ENCODE peak calls at places on chromosomes 12 and 14, in six cellular contexts. V is upper lobe of right lung, A is heart left ventricle, Y is lung, S is heart right ventricle, O is left lung. R is an unnamed sample. For H3K36me3 and H3K4me1, the result is how much of the 10 kb centered on the place peaks cover.

GRCh38 chr14:101885254-101885576 is 79.2 kb upstream of the DYNC1H1 start:
- ATAC-seq in S (peak), A (no peak), O (peak), V (no peak), Y (no peak), R (no peak)

GRCh38 chr14:100641274-100641860 is 54.1 kb upstream of the BEGAIN start:
- ATAC-seq in V (no peak), Y (no peak), S (no peak), O (no peak), A (no peak), R (no peak)

GRCh38 chr12:51926718-51927117 is 19.4 kb downstream of the ACVRL1 start:
- ATAC-seq in A (no peak), S (no peak), V (no peak), Y (no peak), O (peak), R (no peak)

GRCh38 chr12:58803893-58804292 is 116.4 kb downstream of the LRIG3 start:
- ATAC-seq in S (no peak), O (peak), V (no peak), Y (peak), A (no peak), R (peak)

GRCh38 chr14:94394594-94395305 is 6.3 kb upstream of the SERPINA1 start:
- ATAC-seq in A (no peak), O (peak), V (peak), S (peak), Y (peak), R (peak)

GRCh38 chr14:61780125-61780524 is 17.9 kb downstream of the SNAPC1 start:
- ATAC-seq in A (no peak), O (no peak), S (no peak), Y (no peak), V (no peak), R (no peak)

GRCh38 chr12:47717443-47718193 is 7.7 kb downstream of the ENDOU start:
- ATAC-seq in O (peak), V (peak), A (peak), Y (peak), S (peak), R (peak)

GRCh38 chr12:14410841-14411569 is 45.5 kb downstream of the ATF7IP start:
- ATAC-seq in Y (no peak), S (no peak), A (no peak), V (no peak), O (no peak), R (no peak)

GRCh38 chr12:97312570-97313135 is 150.0 kb upstream of the RMST start:
- ATAC-seq in V (no peak), O (no peak), S (no peak), Y (no peak), A (no peak), R (no peak)

GRCh38 chr14:68939424-68939892 is 39.6 kb downstream of the ACTN1 start:
- ATAC-seq in O (no peak), A (no peak), S (no peak), Y (no peak), V (no peak), R (no peak)

GRCh38 chr12:117674763-117675162 is 294.0 kb downstream of the KSR2 start:
- ATAC-seq in O (no peak), Y (no peak), S (no peak), V (no peak), A (no peak), R (no peak)

GRCh38 chr12:117674313-117674712 is 294.5 kb downstream of the KSR2 start:
- ATAC-seq in Y (no peak), A (no peak), S (no peak), V (no peak), O (no peak), R (no peak)

GRCh38 chr12:117671734-117672133 is 297.1 kb downstream of the KSR2 start:
- ATAC-seq in O (peak), S (no peak), Y (no peak), A (no peak), V (peak), R (no peak)
- TF ChIP-seq CTCF in O (no peak), S (peak), Y (no peak), A (peak), V (peak), R (peak)

DNA sequence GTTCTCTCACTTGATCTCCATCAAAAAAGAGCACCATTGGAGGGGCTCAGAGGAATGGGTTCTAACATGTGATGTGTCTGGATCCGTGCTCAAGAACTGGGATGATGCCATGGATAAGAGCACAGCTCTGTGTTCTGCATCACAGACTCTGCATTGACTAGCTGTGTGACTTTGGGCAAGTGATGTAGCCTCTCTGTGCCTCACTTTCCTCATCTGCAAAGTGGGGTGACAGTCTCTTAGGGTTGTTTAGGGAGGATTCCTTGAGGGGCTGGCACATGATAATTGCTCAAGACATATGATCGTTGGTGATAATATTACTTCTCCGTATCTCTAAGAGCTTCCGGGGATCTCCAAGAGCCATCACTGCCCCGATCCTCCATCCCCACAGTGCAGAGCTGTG is 202.3 kb downstream of the CHST11 start:
- ATAC-seq in V (no peak), O (no peak), Y (no peak), S (no peak), A (no peak), R (no peak)
- H3K36me3 ChIP-seq in V (under half), O (under half), Y (under half), S (under half), A (under half), R (under half)

GRCh38 chr12:28129031-28129430 is 61.2 kb upstream of the CCDC91 start:
- ATAC-seq in S (no peak), A (no peak), O (no peak), V (no peak), Y (no peak), R (no peak)

GRCh38 chr12:28127455-28127854 is 62.8 kb upstream of the CCDC91 start:
- ATAC-seq in V (no peak), Y (no peak), O (no peak), A (no peak), S (no peak), R (no peak)

GRCh38 chr12:28132398-28132797 is 57.9 kb upstream of the CCDC91 start:
- ATAC-seq in Y (no peak), O (no peak), S (no peak), V (no peak), A (no peak), R (no peak)

GRCh38 chr12:28130234-28130624 is 60.0 kb upstream of the CCDC91 start:
- ATAC-seq in S (no peak), V (no peak), O (no peak), A (no peak), Y (no peak), R (no peak)

GRCh38 chr12:28130625-28131598 is 59.3 kb upstream of the CCDC91 start:
- ATAC-seq in O (peak), A (no peak), S (peak), V (no peak), Y (peak), R (peak)
- H3K4me1 ChIP-seq in O (under half), A (under half), S (under half), V (under half), Y (under half), R (under half)

GRCh38 chr12:65305346-65305950 is 27.0 kb downstream of the MSRB3 start:
- ATAC-seq in S (no peak), V (no peak), A (no peak), O (no peak), Y (no peak), R (no peak)

GRCh38 chr12:65308001-65308400 is 29.5 kb downstream of the MSRB3 start:
- ATAC-seq in A (no peak), O (no peak), Y (no peak), V (no peak), S (no peak), R (no peak)

GRCh38 chr12:65306229-65306602 is 27.7 kb downstream of the MSRB3 start:
- ATAC-seq in Y (no peak), S (no peak), V (no peak), A (no peak), O (no peak), R (no peak)

GRCh38 chr12:65308601-65309071 is 30.2 kb downstream of the MSRB3 start:
- ATAC-seq in O (no peak), A (no peak), S (peak), Y (no peak), V (no peak), R (no peak)

DNA sequence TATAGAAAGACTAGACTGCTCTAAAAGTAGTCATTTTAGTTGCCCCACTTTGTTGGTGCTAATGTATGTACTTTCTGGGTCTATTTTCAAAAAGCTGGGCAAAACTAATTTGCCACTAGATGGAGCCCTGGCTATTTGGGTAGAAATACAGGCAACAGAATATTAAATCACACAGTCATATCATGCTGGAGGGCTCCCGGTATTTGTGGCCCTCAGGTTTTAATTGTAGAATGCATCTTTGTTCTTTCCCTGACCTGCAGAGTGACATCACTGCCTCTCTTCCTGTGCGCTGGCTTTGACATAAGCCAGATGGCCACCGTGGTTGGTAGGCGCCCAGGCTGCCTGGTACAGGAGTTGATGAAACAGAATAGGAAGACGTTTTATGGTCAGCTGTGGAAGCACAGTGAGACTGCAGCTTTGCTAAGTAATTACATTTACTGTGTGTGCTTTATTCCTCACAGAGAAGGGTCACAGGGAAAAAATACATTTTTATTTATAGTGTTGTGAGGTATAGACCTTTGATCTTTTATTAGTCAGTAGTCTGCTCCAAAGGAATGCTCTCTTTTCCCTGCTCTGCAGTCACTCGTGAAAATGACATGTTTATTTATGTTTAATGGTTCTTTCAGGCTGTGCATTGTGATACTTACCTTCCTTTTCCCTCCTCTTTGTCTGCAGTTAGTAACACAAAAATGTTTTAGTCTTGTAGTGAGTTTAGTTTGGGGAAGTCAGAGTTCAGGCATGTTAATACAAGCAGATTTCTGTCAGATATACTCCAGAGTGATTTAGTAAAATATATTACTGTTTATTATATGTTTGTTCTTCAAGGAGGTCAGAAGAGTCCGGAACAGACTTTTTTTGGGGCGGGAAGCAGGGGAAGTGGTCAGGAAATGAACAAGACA is 28.4 kb downstream of the MSRB3 start:
- ATAC-seq in O (peak), S (peak), V (peak), Y (no peak), A (peak), R (peak)
- TF ChIP-seq CTCF in O (peak), S (peak), V (peak), Y (no peak), A (peak), R (peak)

R was measured in gastroesophageal sphincter.